ENCODE peak calls at places on chromosomes 16 and 17, in nine cellular contexts. B is left lung, H is cardiac muscle cell, X is lower lobe of right lung, R is ovary, I is neural progenitor cell, G is lung, Q is heart right ventricle, M is stomach. A is an unnamed sample. For H3K4me1, the result is how much of the 10 kb centered on the place peaks cover.

GRCh38 chr16:2004795-2005517 is 4.7 kb downstream of the ZNF598 start:
- DNase-seq in G (no peak), X (no peak), R (peak), M (no peak), I (no peak), Q (no peak), H (no peak), B (no peak), A (peak)

GRCh38 chr16:14548933-14549788 is 80.9 kb downstream of the PARN start:
- DNase-seq in H (no peak), X (no peak), I (no peak), B (no peak), M (no peak), R (no peak), Q (no peak), G (no peak), A (no peak)

GRCh38 chr17:62807812-62808575 is at the start of gene MARCHF10:
- DNase-seq in M (peak), B (peak), X (peak), H (no peak), G (peak), Q (no peak), R (peak), I (peak), A (peak)

GRCh38 chr16:84844561-84845495 is 25.0 kb downstream of the CRISPLD2 start:
- DNase-seq in I (peak), Q (no peak), M (no peak), R (no peak), G (no peak), X (no peak), H (no peak), B (no peak), A (peak)

GRCh38 chr16:26593700-26594099 is 473.0 kb upstream of the C16orf82 start:
- DNase-seq in M (no peak), Q (no peak), H (no peak), G (no peak), I (no peak), X (no peak), R (no peak), B (no peak), A (no peak)

GRCh38 chr16:75267631-75268264 is 16.3 kb upstream of the BCAR1 start:
- DNase-seq in I (no peak), Q (peak), X (peak), G (peak), R (peak), M (peak), B (peak), H (peak), A (peak)

GRCh38 chr16:16062023-16062932 is 112.9 kb downstream of the ABCC1 start:
- DNase-seq in M (no peak), X (no peak), B (no peak), H (no peak), G (no peak), I (peak), Q (no peak), R (no peak), A (no peak)

GRCh38 chr16:5820472-5820871 is 722.9 kb upstream of the EEF2KMT start:
- DNase-seq in Q (no peak), I (no peak), X (no peak), R (no peak), H (no peak), G (no peak), B (no peak), M (no peak), A (no peak)

GRCh38 chr16:68781784-68782183 is 44.7 kb downstream of the CDH1 start:
- DNase-seq in H (no peak), M (no peak), I (no peak), Q (no peak), R (no peak), X (no peak), G (no peak), B (no peak), A (no peak)

DNA sequence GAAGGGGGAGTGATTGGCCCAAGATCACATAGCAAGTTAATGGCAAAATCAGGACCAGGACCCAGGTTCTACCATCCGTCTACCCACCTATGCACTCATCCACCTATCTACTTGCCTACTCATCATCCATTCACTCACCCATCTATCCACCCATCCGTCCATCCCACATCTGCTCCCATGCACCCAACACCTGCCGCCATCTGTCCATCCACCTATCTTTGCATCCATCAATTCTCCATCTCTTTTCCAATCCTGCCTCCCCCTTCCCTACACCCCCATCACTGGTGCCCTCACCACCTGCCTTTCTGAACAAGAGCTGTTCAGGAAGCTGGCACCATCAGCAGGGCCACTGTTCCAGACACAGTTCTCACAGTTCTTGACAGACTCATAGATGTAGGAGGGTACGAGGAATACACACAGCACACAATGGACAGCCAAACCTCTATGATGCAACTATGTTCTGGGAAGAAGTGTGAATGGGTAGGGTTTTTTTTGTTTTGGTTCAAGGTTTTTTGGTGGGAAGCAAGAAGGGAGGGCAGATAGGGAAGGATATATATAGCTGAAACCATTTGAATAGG is 4.5 kb downstream of the SAMD14 start:
- DNase-seq in H (no peak), R (no peak), M (no peak), B (no peak), Q (no peak), G (no peak), I (no peak), X (no peak), A (no peak)
- H3K4me1 ChIP-seq in H (under half), R (under half), M (under half), B (under half), Q (under half), G (under half), I (under half), X (under half), A (under half)

GRCh38 chr17:29561541-29562517 is 5.0 kb downstream of the ABHD15 start:
- DNase-seq in Q (no peak), X (peak), R (no peak), H (no peak), B (peak), M (no peak), G (peak), I (no peak), A (peak)

GRCh38 chr17:29565643-29566472 is 979 bp downstream of the ABHD15 start:
- DNase-seq in M (peak), B (no peak), G (peak), I (peak), X (peak), H (peak), Q (peak), R (no peak), A (peak)

GRCh38 chr17:29562615-29563014 is 4.2 kb downstream of the ABHD15 start:
- DNase-seq in R (no peak), I (no peak), H (no peak), B (no peak), M (no peak), Q (no peak), X (no peak), G (peak), A (no peak)

GRCh38 chr17:29566473-29567361 is at the start of gene ABHD15:
- DNase-seq in M (peak), G (peak), H (peak), Q (peak), B (peak), I (peak), X (peak), R (peak), A (peak)

GRCh38 chr17:29563816-29564215 is 3.0 kb downstream of the ABHD15 start:
- DNase-seq in R (no peak), G (peak), X (no peak), Q (no peak), H (no peak), B (no peak), I (no peak), M (peak), A (no peak)
- H3K4me1 ChIP-seq in R (under half), G (under half), X (half or more), Q (under half), H (under half), B (under half), I (under half), M (under half), A (under half)

DNA sequence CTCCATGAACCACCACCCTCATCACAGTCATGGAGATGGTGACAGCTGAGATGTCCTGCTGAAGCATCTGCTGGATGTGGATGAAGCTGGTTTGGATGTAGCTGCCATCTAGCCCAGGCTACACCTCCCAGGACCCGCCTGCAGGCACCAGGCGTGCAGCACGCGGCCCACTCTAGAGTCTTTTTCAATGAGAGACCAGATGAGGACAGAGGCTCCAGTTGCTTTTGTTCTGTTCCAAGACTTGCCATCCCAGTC is 102.1 kb downstream of the ZNF778 start:
- DNase-seq in Q (no peak), M (no peak), H (no peak), R (no peak), I (no peak), B (no peak), X (no peak), G (no peak), A (no peak)
- H3K4me1 ChIP-seq in Q (under half), M (half or more), H (half or more), R (under half), I (under half), B (under half), X (half or more), G (half or more), A (under half)

GRCh38 chr17:56144205-56144604 is 9.1 kb upstream of the ANKFN1 start:
- DNase-seq in G (no peak), X (no peak), I (no peak), Q (no peak), H (peak), M (no peak), B (no peak), R (no peak), A (no peak)
- H3K4me1 ChIP-seq in G (under half), X (under half), I (under half), Q (under half), H (under half), M (under half), B (under half), R (under half), A (under half)

GRCh38 chr17:7438656-7439460 is 454 bp upstream of the FGF11 start:
- DNase-seq in G (no peak), I (no peak), B (no peak), Q (no peak), X (no peak), R (no peak), M (no peak), H (no peak), A (no peak)

GRCh38 chr17:7435676-7436555 is 681 bp downstream of the TMEM102 start:
- DNase-seq in I (peak), Q (peak), R (no peak), G (peak), H (peak), B (peak), M (peak), X (peak), A (peak)

GRCh38 chr17:7438050-7438614 is 1.2 kb upstream of the FGF11 start:
- DNase-seq in H (peak), R (no peak), M (peak), X (peak), I (peak), Q (peak), B (peak), G (peak), A (no peak)

GRCh38 chr17:7436556-7437368 is 1.5 kb downstream of the TMEM102 start:
- DNase-seq in I (peak), R (peak), X (peak), H (peak), M (peak), B (peak), G (peak), Q (peak), A (peak)

GRCh38 chr17:7437369-7437863 is 1.9 kb upstream of the FGF11 start:
- DNase-seq in M (no peak), X (no peak), R (no peak), G (no peak), H (no peak), B (no peak), I (no peak), Q (no peak), A (no peak)
- H3K4me1 ChIP-seq in M (half or more), X (half or more), R (under half), G (under half), H (under half), B (under half), I (under half), Q (under half), A (under half)

DNA sequence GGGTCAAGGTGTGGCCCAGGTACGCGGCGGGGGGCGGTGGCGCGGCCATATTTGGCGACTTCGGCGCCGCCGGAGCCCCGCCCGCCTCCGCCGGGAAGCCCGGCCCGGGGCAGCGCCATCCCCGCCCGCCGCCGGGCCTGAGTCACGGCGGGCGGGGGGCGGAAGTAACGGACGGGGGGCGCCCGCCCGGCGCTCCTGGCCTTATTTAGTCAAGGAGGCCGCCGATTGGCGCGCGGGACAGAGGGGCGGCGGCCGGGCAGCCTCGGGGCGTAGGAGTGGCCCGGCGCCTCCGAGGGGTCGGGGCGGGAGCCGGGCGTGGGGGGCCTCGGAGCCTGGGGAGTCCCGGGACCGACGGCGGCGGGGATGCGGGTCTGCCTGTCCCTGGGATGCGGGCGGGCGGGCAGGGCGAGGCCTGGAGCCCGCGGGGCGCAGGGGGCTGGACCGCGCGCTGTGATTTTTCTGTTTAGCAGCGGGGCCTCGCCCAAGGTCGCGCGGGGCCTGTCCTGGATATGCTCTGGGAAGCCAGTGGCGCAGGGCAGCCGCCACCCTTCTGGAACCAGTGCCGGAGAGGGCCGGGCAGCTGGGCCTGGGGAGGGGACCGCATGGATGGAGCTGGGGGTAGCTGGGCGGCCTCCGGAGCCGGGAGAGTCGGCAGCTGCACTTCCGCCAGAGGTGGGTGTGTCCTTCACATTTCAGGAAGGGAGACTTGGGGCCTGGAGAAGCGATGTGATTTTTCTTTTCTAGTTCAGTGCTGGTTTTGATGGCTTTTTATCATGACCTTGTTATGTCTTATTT is 2.3 kb upstream of the ACTG1 start:
- DNase-seq in B (peak), M (peak), H (peak), X (peak), Q (peak), I (peak), R (peak), G (peak), A (peak)
- H3K4me1 ChIP-seq in B (under half), M (half or more), H (under half), X (under half), Q (under half), I (under half), R (under half), G (under half), A (under half)

GRCh38 chr17:80769516-80769915 is 222.1 kb upstream of the CHMP6 start:
- DNase-seq in R (no peak), X (no peak), I (no peak), G (no peak), Q (no peak), M (no peak), B (peak), H (no peak), A (no peak)
- H3K4me1 ChIP-seq in R (under half), X (under half), I (under half), G (under half), Q (under half), M (under half), B (under half), H (under half), A (under half)